ENCODE peak calls at places on chromosomes 13 and 19, in eight cellular contexts. G is pancreas, Z is colonic mucosa, D is Panc1, C is transverse colon, L is vagina, X is heart left ventricle, I is hepatocyte. T is an unnamed sample.

GRCh38 chr19:55220525-55220924 is 8.0 kb downstream of the TMEM86B start:
- DNase-seq in C (no peak), X (no peak), Z (no peak), L (no peak), D (no peak), I (peak; percentile 33), G (no peak), T (no peak)

GRCh38 chr19:4088975-4089374 is 22.3 kb upstream of the ZBTB7A start:
- DNase-seq in X (no peak), C (no peak), I (no peak), Z (peak; percentile 29), G (no peak), L (no peak), D (no peak), T (no peak)

GRCh38 chr19:15096223-15096622 is 11.0 kb upstream of the SYDE1 start:
- DNase-seq in L (no peak), C (no peak), I (no peak), D (no peak), G (no peak), X (no peak), Z (no peak), T (no peak)

GRCh38 chr19:36207605-36208252 is 6.7 kb downstream of the ZNF565 start:
- DNase-seq in X (no peak), C (no peak), G (no peak), I (no peak), D (no peak), L (no peak), Z (no peak), T (no peak)

GRCh38 chr13:107202371-107203023 is 634.6 kb upstream of the ARGLU1 start:
- DNase-seq in L (no peak), I (peak; percentile 17), G (no peak), X (peak; percentile 68), Z (no peak), C (no peak), D (no peak), T (no peak)

GRCh38 chr19:41957838-41958366 is 1.2 kb downstream of the RABAC1 start:
- DNase-seq in I (peak; percentile 93), D (peak; percentile 41), X (peak; percentile 67), L (no peak), Z (peak; percentile 87), C (peak; percentile 86), G (peak; percentile 78), T (peak; percentile 79)

GRCh38 chr13:61770697-61771096 is 355.0 kb upstream of the PCDH20 start:
- DNase-seq in D (no peak), I (no peak), L (no peak), Z (no peak), G (no peak), C (no peak), X (no peak), T (no peak)

GRCh38 chr13:82407321-82407720 is 1475.0 kb downstream of the SLITRK1 start:
- DNase-seq in C (no peak), Z (no peak), X (no peak), I (no peak), D (no peak), G (no peak), L (no peak), T (no peak)

GRCh38 chr13:71252191-71252704 is 614.8 kb downstream of the DACH1 start:
- DNase-seq in L (no peak), X (no peak), C (no peak), I (no peak), D (no peak), Z (no peak), G (no peak), T (no peak)

GRCh38 chr13:81487151-81487550 is 1146.2 kb upstream of the SPRY2 start:
- DNase-seq in I (peak; percentile 52), L (no peak), Z (peak; percentile 22), D (no peak), C (no peak), X (no peak), G (no peak), T (no peak)

GRCh38 chr13:100394005-100394695 is 194.4 kb downstream of the GGACT start:
- DNase-seq in Z (no peak), G (no peak), C (no peak), I (no peak), D (peak; percentile 50), L (no peak), X (no peak), T (no peak)

GRCh38 chr19:15331419-15332310 is 674 bp downstream of the BRD4 start:
- DNase-seq in I (peak; percentile 84), D (no peak), C (peak; percentile 64), X (peak; percentile 51), Z (peak; percentile 41), G (peak; percentile 81), L (no peak), T (no peak)

GRCh38 chr19:9187191-9187590 is 8.4 kb downstream of the OR7D2 start:
- DNase-seq in C (no peak), D (no peak), G (no peak), Z (no peak), X (no peak), L (no peak), I (no peak), T (no peak)

GRCh38 chr13:29756506-29756905 is 93.9 kb downstream of the UBL3 start:
- DNase-seq in I (no peak), G (no peak), D (no peak), X (no peak), Z (no peak), L (no peak), C (no peak), T (no peak)

GRCh38 chr13:112768795-112769411 is 79.1 kb downstream of the ATP11A start:
- DNase-seq in G (no peak), C (peak; percentile 23), X (peak; percentile 56), Z (no peak), I (no peak), L (no peak), D (no peak), T (no peak)

GRCh38 chr13:68929055-68929454 is 1178.6 kb upstream of the ATXN8OS start:
- DNase-seq in L (no peak), X (no peak), I (no peak), C (no peak), Z (no peak), D (no peak), G (no peak), T (no peak)

GRCh38 chr19:11356676-11357550 is 1.7 kb downstream of the PLPPR2 start:
- DNase-seq in I (no peak), G (no peak), L (no peak), X (no peak), Z (no peak), C (no peak), D (no peak), T (no peak)

GRCh38 chr19:14718522-14719113 is 28.8 kb downstream of the ZNF333 start:
- DNase-seq in Z (no peak), C (no peak), I (no peak), D (no peak), L (no peak), G (no peak), X (no peak), T (no peak)

GRCh38 chr13:110869805-110870706 is 44.8 kb downstream of the ANKRD10 start:
- DNase-seq in G (peak; percentile 76), D (peak; percentile 95), I (peak; percentile 91), L (peak; percentile 98), X (peak; percentile 89), Z (peak; percentile 79), C (peak; percentile 74), T (peak; percentile 100)

GRCh38 chr19:54204767-54205468 is 4.3 kb downstream of the RPS9 start:
- DNase-seq in I (no peak), C (no peak), L (no peak), G (no peak), Z (no peak), D (no peak), X (no peak), T (no peak)
- H3K4me1 ChIP-seq in I (peaks cover 59% of the 10 kb centered on the region), C (peaks cover 61% of the 10 kb centered on the region), L (peaks cover 74% of the 10 kb centered on the region), G (peaks cover 27% of the 10 kb centered on the region), Z (peaks cover 36% of the 10 kb centered on the region), D (peaks cover 78% of the 10 kb centered on the region), X (peaks cover 80% of the 10 kb centered on the region), T (peaks cover 31% of the 10 kb centered on the region)

GRCh38 chr19:13160557-13160956 is 10.3 kb downstream of the IER2 start:
- DNase-seq in L (no peak), X (no peak), I (peak; percentile 48), C (no peak), Z (no peak), G (no peak), D (no peak), T (no peak)
- H3K4me1 ChIP-seq in L (peaks cover 46% of the 10 kb centered on the region), X (peaks cover 46% of the 10 kb centered on the region), I (peaks cover 40% of the 10 kb centered on the region), C (peaks cover 39% of the 10 kb centered on the region), Z (peaks cover 25% of the 10 kb centered on the region), G (peaks cover 19% of the 10 kb centered on the region), D (peaks cover 49% of the 10 kb centered on the region), T (peaks cover 37% of the 10 kb centered on the region)

GRCh38 chr19:40747536-40747935 is 2.7 kb downstream of the ACTMAP start:
- DNase-seq in X (no peak), L (no peak), C (no peak), G (no peak), I (no peak), D (no peak), Z (no peak), T (no peak)

GRCh38 chr19:40754611-40755247 is 3.7 kb downstream of the SNRPA start:
- DNase-seq in C (peak; percentile 77), I (peak; percentile 73), G (no peak), X (no peak), D (no peak), Z (peak; percentile 82), L (no peak), T (no peak)

GRCh38 chr19:40750035-40750284 is 317 bp downstream of the ACTMAP start:
- DNase-seq in C (no peak), D (no peak), Z (no peak), I (no peak), X (no peak), L (no peak), G (no peak), T (no peak)

GRCh38 chr19:40750285-40751064 is at the start of gene ACTMAP:
- DNase-seq in L (peak; percentile 100), G (peak; percentile 96), C (peak; percentile 100), Z (peak; percentile 100), I (peak; percentile 100), X (peak; percentile 100), D (peak; percentile 97), T (peak; percentile 99)

GRCh38 chr19:40751065-40751923 is at the start of gene SNRPA:
- DNase-seq in D (peak; percentile 90), L (peak; percentile 99), C (peak; percentile 98), G (peak; percentile 92), I (peak; percentile 99), X (peak; percentile 97), Z (peak; percentile 97), T (peak; percentile 99)
- H3K4me1 ChIP-seq in D (peaks cover 10% of the 10 kb centered on the region), L (peaks cover 55% of the 10 kb centered on the region), C (peaks cover 51% of the 10 kb centered on the region), G (no peaks in the 10 kb centered on the region), I (peaks cover 40% of the 10 kb centered on the region), X (peaks cover 58% of the 10 kb centered on the region), Z (peaks cover 14% of the 10 kb centered on the region), T (peaks cover 12% of the 10 kb centered on the region)

DNA sequence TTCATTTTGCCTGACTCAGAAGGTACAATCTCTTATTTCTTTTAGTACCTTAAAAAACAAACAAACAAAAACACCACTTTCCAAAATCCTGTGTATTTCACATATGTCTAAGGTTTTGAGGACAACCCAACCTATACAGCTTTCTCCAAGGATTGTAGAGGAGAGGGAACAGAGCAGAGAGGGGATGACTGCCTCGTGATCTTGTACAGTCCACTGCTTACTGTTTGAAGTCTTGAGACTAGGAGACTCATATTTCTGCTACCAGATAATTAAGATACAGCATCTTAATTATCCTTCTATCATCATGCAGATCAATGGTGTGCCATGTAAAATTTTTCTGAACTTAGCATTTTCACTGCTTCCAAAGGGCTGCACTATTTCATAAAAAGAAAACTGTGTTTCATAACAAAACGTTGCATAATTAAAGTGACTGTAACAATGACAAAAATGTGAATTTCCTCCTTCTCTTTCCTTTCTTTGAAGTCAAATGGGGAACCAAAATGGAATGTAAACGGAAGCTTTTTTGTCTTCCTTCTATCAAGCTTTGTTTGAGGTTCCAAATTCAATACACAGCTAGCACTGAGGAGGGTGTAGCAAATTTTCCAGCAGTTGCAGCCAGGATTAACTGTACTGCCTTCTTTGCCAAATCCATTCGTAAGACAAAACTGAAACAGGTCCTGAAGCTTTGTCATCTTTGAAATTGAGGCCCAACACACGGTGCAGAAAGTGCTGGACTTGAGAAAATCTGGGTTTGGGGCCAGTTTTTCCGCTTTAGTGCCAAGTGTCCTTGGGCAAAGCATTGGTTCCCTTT is 34.8 kb upstream of the RCBTB2 start:
- DNase-seq in Z (no peak), G (no peak), X (peak; percentile 32), I (peak; percentile 18), C (no peak), D (no peak), L (no peak), T (no peak)
- H3K4me1 ChIP-seq in Z (no peaks in the 10 kb centered on the region), G (no peaks in the 10 kb centered on the region), X (peaks cover 62% of the 10 kb centered on the region), I (peaks cover 36% of the 10 kb centered on the region), C (peaks cover 8% of the 10 kb centered on the region), D (no peaks in the 10 kb centered on the region), L (peaks cover 65% of the 10 kb centered on the region), T (peaks cover 3% of the 10 kb centered on the region)